ENCODE peak calls at places on chromosomes 2 and 18, in four cellular contexts. One of them, this sample, is unnamed.

GRCh38 chr2:1736997-1737480 is 7.3 kb downstream of the PXDN start:
- DNase-seq in activated T-helper 1 cell treated with anti-CD3 and anti-CD28 coated beads, Interleukin-12 subunit alpha, Interleukin-12 subunit beta, Interleukin-2, Interleukin-4 antibody, amounts not matched to agents 30 ng/mL and 10 ng/mL and 1 ng/mL, durations not matched to agents 14 hours and 24 hours and 36 hours: no peak
- DNase-seq in AG04450: peak; percentile 76
- DNase-seq in M059J: peak; percentile 93
- DNase-seq in this sample: peak; percentile 62

GRCh38 chr2:88187038-88187676 is 17.0 kb downstream of the THNSL2 start:
- DNase-seq in activated T-helper 1 cell treated with anti-CD3 and anti-CD28 coated beads, Interleukin-12 subunit alpha, Interleukin-12 subunit beta, Interleukin-2, Interleukin-4 antibody, amounts not matched to agents 30 ng/mL and 10 ng/mL and 1 ng/mL, durations not matched to agents 14 hours and 24 hours and 36 hours: no peak
- DNase-seq in AG04450: no peak
- DNase-seq in M059J: peak; percentile 55
- DNase-seq in this sample: peak; percentile 28

GRCh38 chr2:163604941-163605555 is 130.8 kb downstream of the FIGN start:
- DNase-seq in activated T-helper 1 cell treated with anti-CD3 and anti-CD28 coated beads, Interleukin-12 subunit alpha, Interleukin-12 subunit beta, Interleukin-2, Interleukin-4 antibody, amounts not matched to agents 30 ng/mL and 10 ng/mL and 1 ng/mL, durations not matched to agents 14 hours and 24 hours and 36 hours: no peak
- DNase-seq in AG04450: peak; percentile 33
- DNase-seq in M059J: peak; percentile 39
- DNase-seq in this sample: peak; percentile 17

GRCh38 chr2:234368861-234369261 is 128.0 kb downstream of the ARL4C start:
- DNase-seq in activated T-helper 1 cell treated with anti-CD3 and anti-CD28 coated beads, Interleukin-12 subunit alpha, Interleukin-12 subunit beta, Interleukin-2, Interleukin-4 antibody, amounts not matched to agents 30 ng/mL and 10 ng/mL and 1 ng/mL, durations not matched to agents 14 hours and 24 hours and 36 hours: peak; percentile 35
- DNase-seq in AG04450: no peak
- DNase-seq in M059J: peak; percentile 68
- DNase-seq in this sample: peak; percentile 70

GRCh38 chr2:20526666-20527065 is 79.8 kb downstream of the RHOB start:
- DNase-seq in activated T-helper 1 cell treated with anti-CD3 and anti-CD28 coated beads, Interleukin-12 subunit alpha, Interleukin-12 subunit beta, Interleukin-2, Interleukin-4 antibody, amounts not matched to agents 30 ng/mL and 10 ng/mL and 1 ng/mL, durations not matched to agents 14 hours and 24 hours and 36 hours: no peak
- DNase-seq in AG04450: no peak
- DNase-seq in M059J: no peak
- DNase-seq in this sample: no peak

GRCh38 chr2:27378096-27378808 is 2.3 kb downstream of the ZNF513 start:
- DNase-seq in activated T-helper 1 cell treated with anti-CD3 and anti-CD28 coated beads, Interleukin-12 subunit alpha, Interleukin-12 subunit beta, Interleukin-2, Interleukin-4 antibody, amounts not matched to agents 30 ng/mL and 10 ng/mL and 1 ng/mL, durations not matched to agents 14 hours and 24 hours and 36 hours: no peak
- DNase-seq in AG04450: no peak
- DNase-seq in M059J: peak; percentile 33
- DNase-seq in this sample: peak; percentile 33

GRCh38 chr2:219615036-219615435 is 12.4 kb upstream of the SLC4A3 start:
- DNase-seq in activated T-helper 1 cell treated with anti-CD3 and anti-CD28 coated beads, Interleukin-12 subunit alpha, Interleukin-12 subunit beta, Interleukin-2, Interleukin-4 antibody, amounts not matched to agents 30 ng/mL and 10 ng/mL and 1 ng/mL, durations not matched to agents 14 hours and 24 hours and 36 hours: no peak
- DNase-seq in AG04450: no peak
- DNase-seq in M059J: no peak
- DNase-seq in this sample: no peak

GRCh38 chr18:49898421-49898820 is 85.1 kb upstream of the ACAA2 start:
- DNase-seq in activated T-helper 1 cell treated with anti-CD3 and anti-CD28 coated beads, Interleukin-12 subunit alpha, Interleukin-12 subunit beta, Interleukin-2, Interleukin-4 antibody, amounts not matched to agents 30 ng/mL and 10 ng/mL and 1 ng/mL, durations not matched to agents 14 hours and 24 hours and 36 hours: peak; percentile 68
- DNase-seq in AG04450: peak; percentile 26
- DNase-seq in M059J: peak; percentile 72
- DNase-seq in this sample: peak; percentile 30

GRCh38 chr2:144520718-144521487 is 984 bp upstream of the ZEB2 start:
- DNase-seq in activated T-helper 1 cell treated with anti-CD3 and anti-CD28 coated beads, Interleukin-12 subunit alpha, Interleukin-12 subunit beta, Interleukin-2, Interleukin-4 antibody, amounts not matched to agents 30 ng/mL and 10 ng/mL and 1 ng/mL, durations not matched to agents 14 hours and 24 hours and 36 hours: no peak
- DNase-seq in AG04450: no peak
- DNase-seq in M059J: no peak
- DNase-seq in this sample: no peak

GRCh38 chr2:219947575-219947974 is 320.1 kb downstream of the SLC4A3 start:
- DNase-seq in activated T-helper 1 cell treated with anti-CD3 and anti-CD28 coated beads, Interleukin-12 subunit alpha, Interleukin-12 subunit beta, Interleukin-2, Interleukin-4 antibody, amounts not matched to agents 30 ng/mL and 10 ng/mL and 1 ng/mL, durations not matched to agents 14 hours and 24 hours and 36 hours: no peak
- DNase-seq in AG04450: no peak
- DNase-seq in M059J: peak; percentile 59
- DNase-seq in this sample: no peak

GRCh38 chr2:58466803-58467202 is 225.7 kb upstream of the FANCL start:
- DNase-seq in activated T-helper 1 cell treated with anti-CD3 and anti-CD28 coated beads, Interleukin-12 subunit alpha, Interleukin-12 subunit beta, Interleukin-2, Interleukin-4 antibody, amounts not matched to agents 30 ng/mL and 10 ng/mL and 1 ng/mL, durations not matched to agents 14 hours and 24 hours and 36 hours: no peak
- DNase-seq in AG04450: no peak
- DNase-seq in M059J: no peak
- DNase-seq in this sample: no peak

GRCh38 chr2:19861771-19862170 is 40.0 kb downstream of the TTC32 start:
- DNase-seq in activated T-helper 1 cell treated with anti-CD3 and anti-CD28 coated beads, Interleukin-12 subunit alpha, Interleukin-12 subunit beta, Interleukin-2, Interleukin-4 antibody, amounts not matched to agents 30 ng/mL and 10 ng/mL and 1 ng/mL, durations not matched to agents 14 hours and 24 hours and 36 hours: no peak
- DNase-seq in AG04450: no peak
- DNase-seq in M059J: peak; percentile 12
- DNase-seq in this sample: no peak

GRCh38 chr2:24435391-24436316 is 55.4 kb upstream of the NCOA1 start:
- DNase-seq in activated T-helper 1 cell treated with anti-CD3 and anti-CD28 coated beads, Interleukin-12 subunit alpha, Interleukin-12 subunit beta, Interleukin-2, Interleukin-4 antibody, amounts not matched to agents 30 ng/mL and 10 ng/mL and 1 ng/mL, durations not matched to agents 14 hours and 24 hours and 36 hours: no peak
- DNase-seq in AG04450: no peak
- DNase-seq in M059J: peak; percentile 31
- DNase-seq in this sample: peak; percentile 12

GRCh38 chr18:8163287-8163959 is 445.8 kb upstream of the RAB12 start:
- DNase-seq in activated T-helper 1 cell treated with anti-CD3 and anti-CD28 coated beads, Interleukin-12 subunit alpha, Interleukin-12 subunit beta, Interleukin-2, Interleukin-4 antibody, amounts not matched to agents 30 ng/mL and 10 ng/mL and 1 ng/mL, durations not matched to agents 14 hours and 24 hours and 36 hours: no peak
- DNase-seq in AG04450: no peak
- DNase-seq in M059J: no peak
- DNase-seq in this sample: no peak

GRCh38 chr2:158381205-158381604 is 75.3 kb downstream of the CCDC148 start:
- DNase-seq in activated T-helper 1 cell treated with anti-CD3 and anti-CD28 coated beads, Interleukin-12 subunit alpha, Interleukin-12 subunit beta, Interleukin-2, Interleukin-4 antibody, amounts not matched to agents 30 ng/mL and 10 ng/mL and 1 ng/mL, durations not matched to agents 14 hours and 24 hours and 36 hours: no peak
- DNase-seq in AG04450: no peak
- DNase-seq in M059J: no peak
- DNase-seq in this sample: no peak

GRCh38 chr18:5975111-5975622 is 79.8 kb upstream of the TMEM200C start:
- DNase-seq in activated T-helper 1 cell treated with anti-CD3 and anti-CD28 coated beads, Interleukin-12 subunit alpha, Interleukin-12 subunit beta, Interleukin-2, Interleukin-4 antibody, amounts not matched to agents 30 ng/mL and 10 ng/mL and 1 ng/mL, durations not matched to agents 14 hours and 24 hours and 36 hours: no peak
- DNase-seq in AG04450: peak; percentile 49
- DNase-seq in M059J: peak; percentile 74
- DNase-seq in this sample: no peak

GRCh38 chr2:16160281-16161084 is 220.1 kb downstream of the MYCN start:
- DNase-seq in activated T-helper 1 cell treated with anti-CD3 and anti-CD28 coated beads, Interleukin-12 subunit alpha, Interleukin-12 subunit beta, Interleukin-2, Interleukin-4 antibody, amounts not matched to agents 30 ng/mL and 10 ng/mL and 1 ng/mL, durations not matched to agents 14 hours and 24 hours and 36 hours: no peak
- DNase-seq in AG04450: no peak
- DNase-seq in M059J: no peak
- DNase-seq in this sample: no peak

GRCh38 chr2:25331686-25332365 is 9.9 kb downstream of the DNMT3A start:
- DNase-seq in activated T-helper 1 cell treated with anti-CD3 and anti-CD28 coated beads, Interleukin-12 subunit alpha, Interleukin-12 subunit beta, Interleukin-2, Interleukin-4 antibody, amounts not matched to agents 30 ng/mL and 10 ng/mL and 1 ng/mL, durations not matched to agents 14 hours and 24 hours and 36 hours: no peak
- DNase-seq in AG04450: no peak
- DNase-seq in M059J: no peak
- DNase-seq in this sample: no peak

GRCh38 chr2:234823877-234824376 is 127.9 kb upstream of the SH3BP4 start:
- DNase-seq in activated T-helper 1 cell treated with anti-CD3 and anti-CD28 coated beads, Interleukin-12 subunit alpha, Interleukin-12 subunit beta, Interleukin-2, Interleukin-4 antibody, amounts not matched to agents 30 ng/mL and 10 ng/mL and 1 ng/mL, durations not matched to agents 14 hours and 24 hours and 36 hours: no peak
- DNase-seq in AG04450: peak; percentile 96
- DNase-seq in M059J: peak; percentile 89
- DNase-seq in this sample: peak; percentile 89

GRCh38 chr2:42567806-42568429 is 514 bp upstream of the MTA3 start:
- DNase-seq in activated T-helper 1 cell treated with anti-CD3 and anti-CD28 coated beads, Interleukin-12 subunit alpha, Interleukin-12 subunit beta, Interleukin-2, Interleukin-4 antibody, amounts not matched to agents 30 ng/mL and 10 ng/mL and 1 ng/mL, durations not matched to agents 14 hours and 24 hours and 36 hours: no peak
- DNase-seq in AG04450: no peak
- DNase-seq in M059J: no peak
- DNase-seq in this sample: peak; percentile 25

GRCh38 chr2:203683932-203684556 is 22.4 kb upstream of the CD28 start:
- DNase-seq in activated T-helper 1 cell treated with anti-CD3 and anti-CD28 coated beads, Interleukin-12 subunit alpha, Interleukin-12 subunit beta, Interleukin-2, Interleukin-4 antibody, amounts not matched to agents 30 ng/mL and 10 ng/mL and 1 ng/mL, durations not matched to agents 14 hours and 24 hours and 36 hours: peak; percentile 19
- DNase-seq in AG04450: peak; percentile 55
- DNase-seq in M059J: peak; percentile 97
- DNase-seq in this sample: peak; percentile 85

GRCh38 chr2:192151848-192152247 is 42.9 kb downstream of the TMEFF2 start:
- DNase-seq in activated T-helper 1 cell treated with anti-CD3 and anti-CD28 coated beads, Interleukin-12 subunit alpha, Interleukin-12 subunit beta, Interleukin-2, Interleukin-4 antibody, amounts not matched to agents 30 ng/mL and 10 ng/mL and 1 ng/mL, durations not matched to agents 14 hours and 24 hours and 36 hours: no peak
- DNase-seq in AG04450: no peak
- DNase-seq in M059J: peak; percentile 83
- DNase-seq in this sample: peak; percentile 9

GRCh38 chr2:213443952-213444351 is 159.7 kb downstream of the SPAG16 start:
- DNase-seq in activated T-helper 1 cell treated with anti-CD3 and anti-CD28 coated beads, Interleukin-12 subunit alpha, Interleukin-12 subunit beta, Interleukin-2, Interleukin-4 antibody, amounts not matched to agents 30 ng/mL and 10 ng/mL and 1 ng/mL, durations not matched to agents 14 hours and 24 hours and 36 hours: no peak
- DNase-seq in AG04450: no peak
- DNase-seq in M059J: no peak
- DNase-seq in this sample: no peak

GRCh38 chr2:26326514-26326913 is 19.4 kb upstream of the SELENOI start:
- DNase-seq in activated T-helper 1 cell treated with anti-CD3 and anti-CD28 coated beads, Interleukin-12 subunit alpha, Interleukin-12 subunit beta, Interleukin-2, Interleukin-4 antibody, amounts not matched to agents 30 ng/mL and 10 ng/mL and 1 ng/mL, durations not matched to agents 14 hours and 24 hours and 36 hours: no peak
- DNase-seq in AG04450: no peak
- DNase-seq in M059J: peak; percentile 8
- DNase-seq in this sample: no peak

GRCh38 chr2:212548459-212548815 is 9.8 kb upstream of the ERBB4 start:
- DNase-seq in activated T-helper 1 cell treated with anti-CD3 and anti-CD28 coated beads, Interleukin-12 subunit alpha, Interleukin-12 subunit beta, Interleukin-2, Interleukin-4 antibody, amounts not matched to agents 30 ng/mL and 10 ng/mL and 1 ng/mL, durations not matched to agents 14 hours and 24 hours and 36 hours: no peak
- DNase-seq in AG04450: no peak
- DNase-seq in M059J: peak; percentile 31
- DNase-seq in this sample: no peak

GRCh38 chr2:20663196-20664070 is 3.5 kb upstream of the GDF7 start:
- DNase-seq in activated T-helper 1 cell treated with anti-CD3 and anti-CD28 coated beads, Interleukin-12 subunit alpha, Interleukin-12 subunit beta, Interleukin-2, Interleukin-4 antibody, amounts not matched to agents 30 ng/mL and 10 ng/mL and 1 ng/mL, durations not matched to agents 14 hours and 24 hours and 36 hours: no peak
- DNase-seq in AG04450: no peak
- DNase-seq in M059J: no peak
- DNase-seq in this sample: no peak

GRCh38 chr2:156326488-156326887 is 6.0 kb downstream of the NR4A2 start:
- DNase-seq in activated T-helper 1 cell treated with anti-CD3 and anti-CD28 coated beads, Interleukin-12 subunit alpha, Interleukin-12 subunit beta, Interleukin-2, Interleukin-4 antibody, amounts not matched to agents 30 ng/mL and 10 ng/mL and 1 ng/mL, durations not matched to agents 14 hours and 24 hours and 36 hours: no peak
- DNase-seq in AG04450: no peak
- DNase-seq in M059J: no peak
- DNase-seq in this sample: no peak

GRCh38 chr2:28332696-28333095 is 60.0 kb upstream of the FOSL2 start:
- DNase-seq in activated T-helper 1 cell treated with anti-CD3 and anti-CD28 coated beads, Interleukin-12 subunit alpha, Interleukin-12 subunit beta, Interleukin-2, Interleukin-4 antibody, amounts not matched to agents 30 ng/mL and 10 ng/mL and 1 ng/mL, durations not matched to agents 14 hours and 24 hours and 36 hours: no peak
- DNase-seq in AG04450: no peak
- DNase-seq in M059J: no peak
- DNase-seq in this sample: no peak

GRCh38 chr2:36450466-36451196 is 95.1 kb downstream of the CRIM1 start:
- DNase-seq in activated T-helper 1 cell treated with anti-CD3 and anti-CD28 coated beads, Interleukin-12 subunit alpha, Interleukin-12 subunit beta, Interleukin-2, Interleukin-4 antibody, amounts not matched to agents 30 ng/mL and 10 ng/mL and 1 ng/mL, durations not matched to agents 14 hours and 24 hours and 36 hours: no peak
- DNase-seq in AG04450: no peak
- DNase-seq in M059J: peak; percentile 94
- DNase-seq in this sample: peak; percentile 72

GRCh38 chr2:12597555-12597954 is 119.2 kb upstream of the TRIB2 start:
- DNase-seq in activated T-helper 1 cell treated with anti-CD3 and anti-CD28 coated beads, Interleukin-12 subunit alpha, Interleukin-12 subunit beta, Interleukin-2, Interleukin-4 antibody, amounts not matched to agents 30 ng/mL and 10 ng/mL and 1 ng/mL, durations not matched to agents 14 hours and 24 hours and 36 hours: no peak
- DNase-seq in AG04450: no peak
- DNase-seq in M059J: no peak
- DNase-seq in this sample: peak; percentile 64

GRCh38 chr2:223563462-223563861 is 38.7 kb downstream of the SCG2 start:
- DNase-seq in activated T-helper 1 cell treated with anti-CD3 and anti-CD28 coated beads, Interleukin-12 subunit alpha, Interleukin-12 subunit beta, Interleukin-2, Interleukin-4 antibody, amounts not matched to agents 30 ng/mL and 10 ng/mL and 1 ng/mL, durations not matched to agents 14 hours and 24 hours and 36 hours: no peak
- DNase-seq in AG04450: peak; percentile 32
- DNase-seq in M059J: peak; percentile 93
- DNase-seq in this sample: no peak

GRCh38 chr18:34957119-34957863 is 83.9 kb upstream of the MAPRE2 start:
- DNase-seq in activated T-helper 1 cell treated with anti-CD3 and anti-CD28 coated beads, Interleukin-12 subunit alpha, Interleukin-12 subunit beta, Interleukin-2, Interleukin-4 antibody, amounts not matched to agents 30 ng/mL and 10 ng/mL and 1 ng/mL, durations not matched to agents 14 hours and 24 hours and 36 hours: no peak
- DNase-seq in AG04450: no peak
- DNase-seq in M059J: peak; percentile 75
- DNase-seq in this sample: no peak

GRCh38 chr18:8215741-8216140 is 393.5 kb upstream of the RAB12 start:
- DNase-seq in activated T-helper 1 cell treated with anti-CD3 and anti-CD28 coated beads, Interleukin-12 subunit alpha, Interleukin-12 subunit beta, Interleukin-2, Interleukin-4 antibody, amounts not matched to agents 30 ng/mL and 10 ng/mL and 1 ng/mL, durations not matched to agents 14 hours and 24 hours and 36 hours: no peak
- DNase-seq in AG04450: no peak
- DNase-seq in M059J: no peak
- DNase-seq in this sample: no peak

GRCh38 chr18:49444599-49444998 is 15.8 kb downstream of the DYM start:
- DNase-seq in activated T-helper 1 cell treated with anti-CD3 and anti-CD28 coated beads, Interleukin-12 subunit alpha, Interleukin-12 subunit beta, Interleukin-2, Interleukin-4 antibody, amounts not matched to agents 30 ng/mL and 10 ng/mL and 1 ng/mL, durations not matched to agents 14 hours and 24 hours and 36 hours: no peak
- DNase-seq in AG04450: no peak
- DNase-seq in M059J: no peak
- DNase-seq in this sample: no peak

GRCh38 chr2:102129082-102129481 is 13.5 kb upstream of the IL1R1 start:
- DNase-seq in activated T-helper 1 cell treated with anti-CD3 and anti-CD28 coated beads, Interleukin-12 subunit alpha, Interleukin-12 subunit beta, Interleukin-2, Interleukin-4 antibody, amounts not matched to agents 30 ng/mL and 10 ng/mL and 1 ng/mL, durations not matched to agents 14 hours and 24 hours and 36 hours: no peak
- DNase-seq in AG04450: no peak
- DNase-seq in M059J: no peak
- DNase-seq in this sample: no peak

GRCh38 chr2:99611786-99612185 is 122.0 kb upstream of the REV1 start:
- DNase-seq in activated T-helper 1 cell treated with anti-CD3 and anti-CD28 coated beads, Interleukin-12 subunit alpha, Interleukin-12 subunit beta, Interleukin-2, Interleukin-4 antibody, amounts not matched to agents 30 ng/mL and 10 ng/mL and 1 ng/mL, durations not matched to agents 14 hours and 24 hours and 36 hours: no peak
- DNase-seq in AG04450: no peak
- DNase-seq in M059J: no peak
- DNase-seq in this sample: no peak

GRCh38 chr18:3466051-3466450 is 16.1 kb downstream of the TGIF1 start:
- DNase-seq in activated T-helper 1 cell treated with anti-CD3 and anti-CD28 coated beads, Interleukin-12 subunit alpha, Interleukin-12 subunit beta, Interleukin-2, Interleukin-4 antibody, amounts not matched to agents 30 ng/mL and 10 ng/mL and 1 ng/mL, durations not matched to agents 14 hours and 24 hours and 36 hours: no peak
- DNase-seq in AG04450: no peak
- DNase-seq in M059J: peak; percentile 78
- DNase-seq in this sample: peak; percentile 22

GRCh38 chr2:953975-954686 is 3.5 kb downstream of the SNTG2 start:
- DNase-seq in activated T-helper 1 cell treated with anti-CD3 and anti-CD28 coated beads, Interleukin-12 subunit alpha, Interleukin-12 subunit beta, Interleukin-2, Interleukin-4 antibody, amounts not matched to agents 30 ng/mL and 10 ng/mL and 1 ng/mL, durations not matched to agents 14 hours and 24 hours and 36 hours: no peak
- DNase-seq in AG04450: no peak
- DNase-seq in M059J: peak; percentile 9
- DNase-seq in this sample: no peak

GRCh38 chr2:192091480-192091879 is 103.3 kb downstream of the TMEFF2 start:
- DNase-seq in activated T-helper 1 cell treated with anti-CD3 and anti-CD28 coated beads, Interleukin-12 subunit alpha, Interleukin-12 subunit beta, Interleukin-2, Interleukin-4 antibody, amounts not matched to agents 30 ng/mL and 10 ng/mL and 1 ng/mL, durations not matched to agents 14 hours and 24 hours and 36 hours: no peak
- DNase-seq in AG04450: no peak
- DNase-seq in M059J: peak; percentile 25
- DNase-seq in this sample: no peak

GRCh38 chr18:74485860-74486849 is 10.0 kb upstream of the CNDP2 start:
- DNase-seq in activated T-helper 1 cell treated with anti-CD3 and anti-CD28 coated beads, Interleukin-12 subunit alpha, Interleukin-12 subunit beta, Interleukin-2, Interleukin-4 antibody, amounts not matched to agents 30 ng/mL and 10 ng/mL and 1 ng/mL, durations not matched to agents 14 hours and 24 hours and 36 hours: no peak
- DNase-seq in AG04450: no peak
- DNase-seq in M059J: no peak
- DNase-seq in this sample: no peak